ENCODE peak calls at places on chromosomes 16 and 17, in six cellular contexts. T is SK-N-SH, S is fibroblast of lung, B is neural progenitor cell, F is PC-3, Q is IMR-90. V is an unnamed sample.
A peak's percentile ranks its signal among the peaks of the same experiment; 100 is the strongest.

GRCh38 chr16:85707528-85708095 is 18.9 kb upstream of the GINS2 start:
- DNase-seq in T (no peak), S (no peak), B (no peak), F (no peak), Q (no peak), V (no peak)

GRCh38 chr16:73202176-73202729 is 154.3 kb upstream of the ZFHX3 start:
- DNase-seq in T (no peak), S (peak; percentile 98), B (no peak), F (no peak), Q (peak; percentile 97), V (no peak)

GRCh38 chr17:50173335-50173941 is 7.6 kb downstream of the SGCA start:
- DNase-seq in T (peak; percentile 72), S (peak; percentile 91), B (peak; percentile 37), F (no peak), Q (peak; percentile 95), V (no peak)

GRCh38 chr17:71494456-71494855 is 626.4 kb upstream of the SOX9 start:
- DNase-seq in T (no peak), S (no peak), B (no peak), F (no peak), Q (no peak), V (no peak)

GRCh38 chr17:4189280-4189679 is 46.3 kb downstream of the CYB5D2 start:
- DNase-seq in T (no peak), S (no peak), B (no peak), F (no peak), Q (no peak), V (no peak)

GRCh38 chr17:38459556-38459955 is 31.3 kb downstream of the ARHGAP23 start:
- DNase-seq in T (no peak), S (no peak), B (peak; percentile 28), F (no peak), Q (no peak), V (no peak)

GRCh38 chr17:65772989-65773388 is 211.5 kb upstream of the AXIN2 start:
- DNase-seq in T (no peak), S (no peak), B (no peak), F (no peak), Q (no peak), V (no peak)

GRCh38 chr16:4323845-4324478 is 8.1 kb downstream of the GLIS2 start:
- DNase-seq in T (peak; percentile 79), S (peak; percentile 60), B (peak; percentile 74), F (no peak), Q (peak; percentile 42), V (no peak)

GRCh38 chr17:6435051-6435450 is at the start of gene AIPL1:
- DNase-seq in T (no peak), S (no peak), B (peak; percentile 45), F (no peak), Q (no peak), V (no peak)

GRCh38 chr17:36117505-36118382 is 14.1 kb downstream of the CCL4 start:
- DNase-seq in T (no peak), S (no peak), B (peak; percentile 21), F (no peak), Q (no peak), V (no peak)

GRCh38 chr17:64300566-64300965 is 37.5 kb upstream of the TEX2 start:
- DNase-seq in T (no peak), S (no peak), B (no peak), F (no peak), Q (no peak), V (no peak)

GRCh38 chr17:76439314-76439928 is 13.5 kb downstream of the UBE2O start:
- DNase-seq in T (no peak), S (no peak), B (no peak), F (no peak), Q (no peak), V (no peak)
- H4K20me1 ChIP-seq in T (peaks cover 75% of the 10 kb centered on the region), S (no peaks in the 10 kb centered on the region), B (peaks cover 95% of the 10 kb centered on the region), F (peaks cover 37% of the 10 kb centered on the region), Q (peaks cover 81% of the 10 kb centered on the region), V (peaks cover 74% of the 10 kb centered on the region)

GRCh38 chr17:76579281-76579680 is 6.4 kb downstream of the ST6GALNAC2 start:
- DNase-seq in T (no peak), S (no peak), B (no peak), F (no peak), Q (no peak), V (no peak)
- H3K4me3 ChIP-seq in T (no peak overlapping the region), S (no peak overlapping the region), B (no peak overlapping the region), F (no peak overlapping the region), Q (no peak overlapping the region), V (no peak overlapping the region)

GRCh38 chr16:88755745-88756443 is 29.1 kb downstream of the PIEZO1 start:
- DNase-seq in T (no peak), S (no peak), B (no peak), F (no peak), Q (no peak), V (no peak)
- H3K27ac ChIP-seq in T (peak overlapping the region; percentile 65), S (no peak overlapping the region), B (no peak overlapping the region), F (peak overlapping the region; percentile 34), Q (no peak overlapping the region), V (no peak overlapping the region)

GRCh38 chr16:28886945-28887344 is 8.7 kb downstream of the ATP2A1 start:
- DNase-seq in T (no peak), S (no peak), B (no peak), F (no peak), Q (no peak), V (no peak)
- H4K20me1 ChIP-seq in T (no peaks in the 10 kb centered on the region), S (no peaks in the 10 kb centered on the region), B (no peaks in the 10 kb centered on the region), F (no peaks in the 10 kb centered on the region), Q (no peaks in the 10 kb centered on the region), V (no peaks in the 10 kb centered on the region)

DNA sequence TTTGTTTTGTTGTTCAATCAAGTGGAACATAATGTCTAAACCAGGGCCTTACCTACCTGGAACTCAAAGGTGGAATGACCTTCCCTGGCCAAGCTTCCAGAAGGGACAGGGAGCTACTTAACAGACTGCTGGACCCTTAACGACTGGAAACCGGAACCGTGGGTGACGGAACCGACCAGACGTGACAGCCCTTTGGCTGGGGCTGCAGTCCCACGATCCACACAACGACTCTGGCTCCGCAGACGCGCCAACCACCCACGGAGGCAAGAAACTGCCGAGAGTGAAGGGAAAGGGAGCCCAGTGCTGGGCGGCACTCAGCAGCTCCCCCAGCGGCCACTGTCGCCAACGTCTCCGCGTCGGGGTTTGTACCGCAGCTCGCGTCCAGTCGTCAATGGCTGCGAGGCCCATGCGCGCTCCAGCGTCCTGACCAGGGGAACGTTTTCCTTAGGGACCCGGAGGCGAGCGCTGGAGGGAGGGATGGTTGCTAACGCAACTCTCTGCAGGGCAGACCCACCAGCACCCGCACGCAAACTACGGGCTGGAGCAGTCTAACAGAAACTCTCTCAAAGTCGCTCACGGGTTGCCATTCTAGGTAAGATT is 5.5 kb upstream of the KIF22 start:
- DNase-seq in T (no peak), S (peak; percentile 53), B (peak; percentile 90), F (no peak), Q (peak; percentile 22), V (no peak)
- H3K4me3 ChIP-seq in T (no peak overlapping the region), S (peak overlapping the region; percentile 25), B (peak overlapping the region; percentile 26), F (no peak overlapping the region), Q (peak overlapping the region; percentile 12), V (no peak overlapping the region)

V was measured in DND-41.